ENCODE peak calls at places on chromosomes 16 and 17, in ten cellular contexts. One of them, this sample, is unnamed.

GRCh38 chr17:45143767-45144198 is 4.5 kb upstream of the HEXIM1 start:
- DNase-seq in prostate gland: peak
- DNase-seq in activated CD4-positive, alpha-beta T cell treated with anti-CD3 and anti-CD28 coated beads, Interleukin-2, amount 50 U/mL, for 1 hour: no peak
- DNase-seq in Calu3: no peak
- DNase-seq in posterior vena cava: peak
- DNase-seq in mammary epithelial cell: no peak
- DNase-seq in ELF-1: peak
- DNase-seq in AG09319: no peak
- DNase-seq in CD8-positive, alpha-beta T cell: no peak
- DNase-seq in effector CD4-positive, alpha-beta T cell: no peak
- DNase-seq in this sample: peak

GRCh38 chr16:67082891-67083290 is 26.9 kb upstream of the PHAF1 start:
- DNase-seq in prostate gland: no peak
- DNase-seq in activated CD4-positive, alpha-beta T cell treated with anti-CD3 and anti-CD28 coated beads, Interleukin-2, amount 50 U/mL, for 1 hour: no peak
- DNase-seq in Calu3: no peak
- DNase-seq in posterior vena cava: no peak
- DNase-seq in mammary epithelial cell: no peak
- DNase-seq in ELF-1: no peak
- DNase-seq in AG09319: no peak
- DNase-seq in CD8-positive, alpha-beta T cell: no peak
- DNase-seq in effector CD4-positive, alpha-beta T cell: no peak
- DNase-seq in this sample: no peak

GRCh38 chr16:22787456-22788189 is 26.3 kb upstream of the HS3ST2 start:
- DNase-seq in prostate gland: peak
- DNase-seq in activated CD4-positive, alpha-beta T cell treated with anti-CD3 and anti-CD28 coated beads, Interleukin-2, amount 50 U/mL, for 1 hour: no peak
- DNase-seq in Calu3: peak
- DNase-seq in posterior vena cava: no peak
- DNase-seq in mammary epithelial cell: peak
- DNase-seq in ELF-1: no peak
- DNase-seq in AG09319: peak
- DNase-seq in CD8-positive, alpha-beta T cell: no peak
- DNase-seq in effector CD4-positive, alpha-beta T cell: no peak
- DNase-seq in this sample: peak

GRCh38 chr16:48421741-48422140 is 36.5 kb upstream of the SIAH1 start:
- DNase-seq in prostate gland: no peak
- DNase-seq in activated CD4-positive, alpha-beta T cell treated with anti-CD3 and anti-CD28 coated beads, Interleukin-2, amount 50 U/mL, for 1 hour: no peak
- DNase-seq in Calu3: no peak
- DNase-seq in posterior vena cava: no peak
- DNase-seq in mammary epithelial cell: no peak
- DNase-seq in ELF-1: no peak
- DNase-seq in AG09319: no peak
- DNase-seq in CD8-positive, alpha-beta T cell: no peak
- DNase-seq in effector CD4-positive, alpha-beta T cell: no peak
- DNase-seq in this sample: peak

GRCh38 chr16:50802958-50803357 is 61.1 kb downstream of the CYLD start:
- DNase-seq in prostate gland: no peak
- DNase-seq in activated CD4-positive, alpha-beta T cell treated with anti-CD3 and anti-CD28 coated beads, Interleukin-2, amount 50 U/mL, for 1 hour: no peak
- DNase-seq in Calu3: no peak
- DNase-seq in posterior vena cava: no peak
- DNase-seq in mammary epithelial cell: peak
- DNase-seq in ELF-1: no peak
- DNase-seq in AG09319: no peak
- DNase-seq in CD8-positive, alpha-beta T cell: no peak
- DNase-seq in effector CD4-positive, alpha-beta T cell: no peak
- DNase-seq in this sample: no peak

GRCh38 chr17:77515227-77515626 is 374.5 kb downstream of the SEC14L1 start:
- DNase-seq in prostate gland: no peak
- DNase-seq in activated CD4-positive, alpha-beta T cell treated with anti-CD3 and anti-CD28 coated beads, Interleukin-2, amount 50 U/mL, for 1 hour: no peak
- DNase-seq in Calu3: no peak
- DNase-seq in posterior vena cava: no peak
- DNase-seq in mammary epithelial cell: no peak
- DNase-seq in ELF-1: no peak
- DNase-seq in AG09319: no peak
- DNase-seq in CD8-positive, alpha-beta T cell: no peak
- DNase-seq in effector CD4-positive, alpha-beta T cell: no peak
- DNase-seq in this sample: no peak

GRCh38 chr17:27424516-27424915 is 31.7 kb upstream of the KSR1 start:
- DNase-seq in prostate gland: no peak
- DNase-seq in activated CD4-positive, alpha-beta T cell treated with anti-CD3 and anti-CD28 coated beads, Interleukin-2, amount 50 U/mL, for 1 hour: no peak
- DNase-seq in Calu3: no peak
- DNase-seq in posterior vena cava: peak
- DNase-seq in mammary epithelial cell: no peak
- DNase-seq in ELF-1: no peak
- DNase-seq in AG09319: no peak
- DNase-seq in CD8-positive, alpha-beta T cell: no peak
- DNase-seq in effector CD4-positive, alpha-beta T cell: no peak
- DNase-seq in this sample: no peak

GRCh38 chr17:21282231-21282630 is 2.3 kb upstream of the MAP2K3 start:
- DNase-seq in prostate gland: no peak
- DNase-seq in activated CD4-positive, alpha-beta T cell treated with anti-CD3 and anti-CD28 coated beads, Interleukin-2, amount 50 U/mL, for 1 hour: no peak
- DNase-seq in Calu3: peak
- DNase-seq in posterior vena cava: peak
- DNase-seq in mammary epithelial cell: peak
- DNase-seq in ELF-1: peak
- DNase-seq in AG09319: peak
- DNase-seq in CD8-positive, alpha-beta T cell: no peak
- DNase-seq in effector CD4-positive, alpha-beta T cell: no peak
- DNase-seq in this sample: peak

GRCh38 chr17:42865638-42866094 is 14.7 kb downstream of the AOC3 start:
- DNase-seq in prostate gland: no peak
- DNase-seq in activated CD4-positive, alpha-beta T cell treated with anti-CD3 and anti-CD28 coated beads, Interleukin-2, amount 50 U/mL, for 1 hour: no peak
- DNase-seq in Calu3: no peak
- DNase-seq in posterior vena cava: peak
- DNase-seq in mammary epithelial cell: no peak
- DNase-seq in ELF-1: no peak
- DNase-seq in AG09319: no peak
- DNase-seq in CD8-positive, alpha-beta T cell: no peak
- DNase-seq in effector CD4-positive, alpha-beta T cell: no peak
- DNase-seq in this sample: no peak

GRCh38 chr17:61164517-61164916 is 235.1 kb upstream of the TBX2 start:
- DNase-seq in prostate gland: no peak
- DNase-seq in activated CD4-positive, alpha-beta T cell treated with anti-CD3 and anti-CD28 coated beads, Interleukin-2, amount 50 U/mL, for 1 hour: no peak
- DNase-seq in Calu3: no peak
- DNase-seq in posterior vena cava: no peak
- DNase-seq in mammary epithelial cell: no peak
- DNase-seq in ELF-1: no peak
- DNase-seq in AG09319: no peak
- DNase-seq in CD8-positive, alpha-beta T cell: no peak
- DNase-seq in effector CD4-positive, alpha-beta T cell: no peak
- DNase-seq in this sample: no peak

GRCh38 chr17:34254651-34255380 is at the start of gene CCL2:
- DNase-seq in prostate gland: peak
- DNase-seq in activated CD4-positive, alpha-beta T cell treated with anti-CD3 and anti-CD28 coated beads, Interleukin-2, amount 50 U/mL, for 1 hour: no peak
- DNase-seq in Calu3: peak
- DNase-seq in posterior vena cava: peak
- DNase-seq in mammary epithelial cell: no peak
- DNase-seq in ELF-1: peak
- DNase-seq in AG09319: peak
- DNase-seq in CD8-positive, alpha-beta T cell: no peak
- DNase-seq in effector CD4-positive, alpha-beta T cell: no peak
- DNase-seq in this sample: peak

GRCh38 chr17:16478693-16479092 is 13.3 kb downstream of the LRRC75A start:
- DNase-seq in prostate gland: no peak
- DNase-seq in activated CD4-positive, alpha-beta T cell treated with anti-CD3 and anti-CD28 coated beads, Interleukin-2, amount 50 U/mL, for 1 hour: no peak
- DNase-seq in Calu3: no peak
- DNase-seq in posterior vena cava: no peak
- DNase-seq in mammary epithelial cell: no peak
- DNase-seq in ELF-1: no peak
- DNase-seq in AG09319: no peak
- DNase-seq in CD8-positive, alpha-beta T cell: no peak
- DNase-seq in effector CD4-positive, alpha-beta T cell: no peak
- DNase-seq in this sample: peak

GRCh38 chr16:28981517-28981916 is 3.3 kb upstream of the LAT start:
- DNase-seq in prostate gland: no peak
- DNase-seq in activated CD4-positive, alpha-beta T cell treated with anti-CD3 and anti-CD28 coated beads, Interleukin-2, amount 50 U/mL, for 1 hour: peak
- DNase-seq in Calu3: peak
- DNase-seq in posterior vena cava: no peak
- DNase-seq in mammary epithelial cell: no peak
- DNase-seq in ELF-1: peak
- DNase-seq in AG09319: no peak
- DNase-seq in CD8-positive, alpha-beta T cell: peak
- DNase-seq in effector CD4-positive, alpha-beta T cell: no peak
- DNase-seq in this sample: no peak

GRCh38 chr16:65916995-65917394 is 449.5 kb upstream of the CDH5 start:
- DNase-seq in prostate gland: no peak
- DNase-seq in activated CD4-positive, alpha-beta T cell treated with anti-CD3 and anti-CD28 coated beads, Interleukin-2, amount 50 U/mL, for 1 hour: no peak
- DNase-seq in Calu3: no peak
- DNase-seq in posterior vena cava: no peak
- DNase-seq in mammary epithelial cell: no peak
- DNase-seq in ELF-1: no peak
- DNase-seq in AG09319: no peak
- DNase-seq in CD8-positive, alpha-beta T cell: no peak
- DNase-seq in effector CD4-positive, alpha-beta T cell: no peak
- DNase-seq in this sample: no peak

GRCh38 chr17:8332688-8333087 is 7.0 kb upstream of the ODF4 start:
- DNase-seq in prostate gland: no peak
- DNase-seq in activated CD4-positive, alpha-beta T cell treated with anti-CD3 and anti-CD28 coated beads, Interleukin-2, amount 50 U/mL, for 1 hour: no peak
- DNase-seq in Calu3: no peak
- DNase-seq in posterior vena cava: no peak
- DNase-seq in mammary epithelial cell: no peak
- DNase-seq in ELF-1: peak
- DNase-seq in AG09319: no peak
- DNase-seq in CD8-positive, alpha-beta T cell: no peak
- DNase-seq in effector CD4-positive, alpha-beta T cell: no peak
- DNase-seq in this sample: no peak

This sample was measured in fibroblast of villous mesenchyme.